ENCODE peak calls at places on chromosomes 13 and 19, in ten cellular contexts. I is progenitor cell of endocrine pancreas; E is ascending aorta; S is upper lobe of right lung; P is neural crest cell; F is CD8-positive, alpha-beta T cell; L is tibial artery; Z is left lung; M is lung; B is stomach. R is an unnamed sample.

GRCh38 chr13:27401210-27401609 is 23.2 kb upstream of the GTF3A start:
- DNase-seq in I (no peak), E (no peak), S (no peak), P (no peak), F (no peak), L (peak), Z (peak), M (no peak), B (no peak), R (no peak)

GRCh38 chr13:27425151-27425917 is 915 bp downstream of the GTF3A start:
- DNase-seq in I (no peak), E (no peak), S (no peak), P (no peak), F (no peak), L (no peak), Z (no peak), M (no peak), B (no peak), R (no peak)

GRCh38 chr19:45001087-45001739 is at the start of gene RELB:
- DNase-seq in I (peak), E (peak), S (peak), P (peak), F (peak), L (peak), Z (peak), M (peak), B (peak), R (peak)

GRCh38 chr13:33610471-33611015 is 207.4 kb upstream of the RFC3 start:
- DNase-seq in I (no peak), E (peak), S (no peak), P (peak), F (peak), L (peak), Z (no peak), M (no peak), B (no peak), R (no peak)

GRCh38 chr19:13208131-13208963 is 58.1 kb downstream of the IER2 start:
- DNase-seq in I (no peak), E (peak), S (peak), P (peak), F (peak), L (peak), Z (peak), M (peak), B (peak), R (no peak)

GRCh38 chr13:111584101-111584500 is 263.7 kb downstream of the TEX29 start:
- DNase-seq in I (no peak), E (no peak), S (no peak), P (no peak), F (no peak), L (no peak), Z (no peak), M (no peak), B (peak), R (no peak)

GRCh38 chr19:33293255-33294057 is 8.9 kb downstream of the CEBPA start:
- DNase-seq in I (no peak), E (no peak), S (peak), P (no peak), F (no peak), L (no peak), Z (no peak), M (no peak), B (no peak), R (no peak)

GRCh38 chr13:20024706-20025105 is 66.2 kb downstream of the ZMYM2 start:
- DNase-seq in I (no peak), E (no peak), S (no peak), P (no peak), F (no peak), L (no peak), Z (no peak), M (no peak), B (no peak), R (no peak)

GRCh38 chr13:70568571-70568970 is 460.3 kb upstream of the KLHL1 start:
- DNase-seq in I (no peak), E (no peak), S (no peak), P (peak), F (no peak), L (no peak), Z (no peak), M (no peak), B (no peak), R (no peak)

GRCh38 chr13:77565635-77566034 is 30.1 kb downstream of the SCEL start:
- DNase-seq in I (no peak), E (no peak), S (no peak), P (no peak), F (no peak), L (no peak), Z (no peak), M (no peak), B (no peak), R (no peak)

GRCh38 chr13:81539643-81540150 is 1198.8 kb upstream of the SPRY2 start:
- DNase-seq in I (no peak), E (no peak), S (no peak), P (no peak), F (no peak), L (no peak), Z (no peak), M (no peak), B (no peak), R (no peak)

GRCh38 chr13:43792456-43792855 is 5.7 kb upstream of the ENOX1 start:
- DNase-seq in I (no peak), E (no peak), S (no peak), P (no peak), F (no peak), L (no peak), Z (no peak), M (no peak), B (no peak), R (no peak)

GRCh38 chr13:51733656-51734334 is 70.2 kb downstream of the DHRS12 start:
- DNase-seq in I (no peak), E (no peak), S (no peak), P (no peak), F (no peak), L (no peak), Z (no peak), M (no peak), B (no peak), R (no peak)

GRCh38 chr13:76882431-76882830 is 3.8 kb downstream of the KCTD12 start:
- DNase-seq in I (no peak), E (no peak), S (no peak), P (no peak), F (no peak), L (no peak), Z (no peak), M (no peak), B (no peak), R (no peak)

GRCh38 chr13:46168341-46168740 is 13.6 kb downstream of the LCP1 start:
- DNase-seq in I (no peak), E (peak), S (peak), P (no peak), F (no peak), L (peak), Z (peak), M (no peak), B (no peak), R (no peak)

GRCh38 chr13:113211774-113212173 is 2.4 kb downstream of the CUL4A start:
- DNase-seq in I (no peak), E (peak), S (no peak), P (peak), F (no peak), L (no peak), Z (no peak), M (no peak), B (no peak), R (no peak)

DNA sequence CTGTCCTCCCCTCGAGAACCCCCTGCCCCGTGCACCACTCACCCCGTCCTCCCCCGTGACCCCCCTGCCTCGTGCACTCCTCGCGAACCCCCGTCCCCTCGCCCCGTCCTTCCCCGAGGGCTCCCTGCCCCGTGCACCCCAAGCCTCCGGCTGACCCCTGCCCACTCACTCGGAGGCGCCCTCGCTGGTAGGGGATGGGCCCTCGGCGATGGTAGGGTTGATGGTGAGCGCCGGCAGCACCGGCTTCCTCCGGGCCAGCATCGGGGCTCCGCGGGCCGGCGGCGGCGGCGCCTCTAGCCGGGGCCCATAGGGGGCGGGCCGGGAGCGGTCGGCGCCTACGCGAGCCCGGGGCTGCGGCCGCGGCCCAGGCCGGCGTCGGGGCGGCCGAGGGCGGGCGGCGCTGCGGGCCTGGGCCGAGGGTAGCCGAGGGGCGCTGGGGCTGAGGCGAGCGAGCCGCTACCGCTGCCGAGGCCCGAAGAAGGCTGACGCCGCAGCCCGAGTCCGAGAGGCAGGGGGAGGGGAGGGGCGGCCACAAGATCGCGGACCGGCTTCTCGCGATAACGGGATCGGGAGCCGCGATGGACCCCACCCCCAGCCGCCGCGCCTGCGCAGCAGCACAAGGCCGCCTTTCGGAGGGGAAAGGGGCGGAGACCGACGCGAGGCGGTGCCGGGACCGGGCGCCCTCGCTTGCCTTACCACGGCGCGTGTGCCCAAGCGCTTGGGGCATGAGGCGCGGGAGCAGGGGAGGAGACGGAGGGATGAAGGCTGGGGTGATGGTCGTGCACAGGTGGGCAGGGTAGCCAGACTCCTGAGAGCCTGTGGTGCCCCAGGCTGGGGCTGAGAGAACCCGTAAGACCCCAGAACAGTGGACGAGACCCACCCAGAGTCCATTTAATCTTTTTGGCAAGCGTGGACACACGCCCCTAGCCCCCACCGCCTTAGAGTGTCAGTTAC is at the start of gene MAP2K2:
- DNase-seq in I (peak), E (peak), S (peak), P (peak), F (peak), L (peak), Z (peak), M (peak), B (peak), R (peak)
- TF ChIP-seq CTCF in I (peak), E (no peak), S (no peak), P (peak), F (no peak), L (peak), Z (peak), M (no peak), B (peak), R (no peak)

DNA sequence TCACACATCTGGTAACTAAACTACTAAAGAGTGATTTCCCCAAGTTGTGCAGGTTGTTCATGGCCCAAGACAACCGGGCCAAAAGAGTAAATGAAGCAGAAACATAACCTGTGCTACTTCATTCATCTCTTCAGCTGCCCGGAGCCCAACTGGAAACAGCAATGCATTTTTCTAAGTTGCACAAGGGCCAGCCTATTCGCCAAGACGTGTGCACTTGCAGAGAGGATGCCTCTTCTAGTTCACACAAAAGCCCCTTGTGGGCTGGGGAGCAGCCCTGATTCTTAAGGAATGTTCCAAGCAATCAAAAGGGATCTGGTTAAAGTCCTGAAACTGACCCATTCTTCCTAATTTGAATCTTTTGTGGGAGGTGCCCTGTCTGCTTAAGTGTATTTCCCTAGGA is 275.8 kb downstream of the SHISA2 start:
- DNase-seq in I (no peak), E (no peak), S (no peak), P (peak), F (no peak), L (no peak), Z (no peak), M (no peak), B (no peak), R (no peak)
- TF ChIP-seq CTCF in I (no peak), E (no peak), S (no peak), P (no peak), F (no peak), L (no peak), Z (no peak), M (no peak), B (no peak), R (no peak)

GRCh38 chr19:40225440-40226305 is 816 bp downstream of the CCNP start:
- DNase-seq in I (no peak), E (no peak), S (no peak), P (no peak), F (no peak), L (no peak), Z (no peak), M (no peak), B (no peak), R (no peak)
- TF ChIP-seq CTCF in I (no peak), E (no peak), S (no peak), P (no peak), F (no peak), L (no peak), Z (no peak), M (no peak), B (no peak), R (no peak)

DNA sequence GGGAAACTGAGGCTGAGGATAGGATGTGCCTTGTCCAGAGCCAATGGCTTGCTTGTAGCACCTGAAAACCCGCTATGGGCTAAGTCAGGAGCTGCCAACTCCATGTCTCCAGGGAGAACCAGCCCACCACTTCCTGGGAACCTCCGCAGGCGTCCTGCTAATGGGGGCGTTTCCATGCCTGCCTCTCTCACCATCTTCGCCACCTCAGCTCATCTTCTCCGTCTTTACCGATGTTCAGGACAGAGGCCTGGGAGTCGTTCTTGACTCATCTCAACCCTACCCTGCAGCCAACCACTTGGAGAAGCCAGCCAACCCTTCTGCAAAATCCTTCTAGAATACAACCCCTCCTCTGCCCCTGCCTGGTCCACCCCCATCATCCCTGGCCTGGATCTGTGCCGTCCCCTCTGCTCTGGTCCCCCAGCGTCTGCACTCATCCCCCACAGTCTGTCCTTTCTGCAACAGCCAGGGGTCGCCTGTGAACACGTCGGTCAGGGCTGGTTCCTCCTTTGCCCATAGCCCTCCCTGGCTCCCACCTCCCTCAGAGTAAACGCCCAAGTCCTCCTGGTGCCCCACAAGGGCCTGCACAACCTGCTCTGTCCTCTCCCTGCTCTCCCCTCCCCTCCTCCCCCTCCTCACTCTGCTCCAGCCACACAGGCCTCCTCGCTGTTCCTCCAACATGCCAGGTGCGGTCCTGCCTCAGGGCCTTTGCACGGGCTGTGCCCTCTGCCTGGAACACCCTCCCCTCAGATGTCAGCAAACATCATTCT is 31.0 kb downstream of the PTPRS start:
- DNase-seq in I (no peak), E (no peak), S (no peak), P (no peak), F (no peak), L (no peak), Z (no peak), M (no peak), B (no peak), R (no peak)
- TF ChIP-seq CTCF in I (no peak), E (no peak), S (no peak), P (no peak), F (no peak), L (no peak), Z (no peak), M (no peak), B (no peak), R (no peak)

GRCh38 chr13:74838096-74838495 is 643.9 kb downstream of the TBC1D4 start:
- DNase-seq in I (no peak), E (no peak), S (no peak), P (no peak), F (no peak), L (no peak), Z (no peak), M (no peak), B (no peak), R (no peak)
- TF ChIP-seq CTCF in I (no peak), E (no peak), S (no peak), P (no peak), F (no peak), L (no peak), Z (no peak), M (no peak), B (no peak), R (no peak)

GRCh38 chr19:53424968-53425597 is 6.7 kb upstream of the ZNF761 start:
- DNase-seq in I (peak), E (peak), S (peak), P (peak), F (peak), L (peak), Z (peak), M (peak), B (peak), R (no peak)
- TF ChIP-seq CTCF in I (peak), E (peak), S (peak), P (peak), F (peak), L (peak), Z (peak), M (peak), B (peak), R (no peak)

DNA sequence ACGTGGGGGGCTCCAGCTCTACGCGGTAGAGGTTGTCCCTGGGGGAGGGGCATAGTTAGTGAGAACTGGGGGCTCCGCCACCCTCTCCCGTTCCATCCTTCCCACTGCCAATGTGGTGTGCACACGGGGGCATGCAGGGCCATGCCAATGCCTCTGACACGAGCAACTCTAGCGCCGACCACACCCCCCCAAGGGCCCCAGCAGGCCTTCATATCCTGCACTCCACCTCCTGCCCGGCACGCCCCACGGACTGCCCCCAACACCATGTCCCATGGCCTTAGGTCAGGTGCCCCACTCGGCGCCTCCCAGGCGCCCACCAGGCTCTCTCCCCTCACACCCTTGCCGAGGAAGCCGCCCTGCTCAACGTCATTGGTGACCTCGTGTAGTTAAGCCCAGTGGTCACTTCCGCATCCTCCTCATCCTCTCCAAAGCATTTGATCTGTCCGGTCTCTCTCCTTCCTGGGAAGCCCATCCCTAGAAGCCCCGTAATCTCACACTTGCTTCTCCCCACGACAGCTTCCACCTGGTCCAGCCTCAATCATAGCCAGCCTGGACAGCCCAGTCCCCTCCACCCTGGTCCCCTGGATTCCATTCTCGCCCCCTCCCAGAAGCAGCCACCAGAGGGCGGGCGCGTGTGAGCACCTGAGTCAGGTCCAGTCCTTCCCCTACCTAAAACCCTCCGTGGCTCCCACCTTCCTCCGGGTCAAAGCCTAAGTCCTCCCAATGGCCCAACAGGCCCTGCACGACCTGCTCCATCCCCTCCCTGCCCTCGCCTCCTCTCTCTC is 2.1 kb downstream of the SEMA6B start:
- DNase-seq in I (no peak), E (no peak), S (no peak), P (no peak), F (no peak), L (no peak), Z (no peak), M (no peak), B (no peak), R (peak)
- TF ChIP-seq CTCF in I (peak), E (no peak), S (no peak), P (peak), F (no peak), L (no peak), Z (no peak), M (no peak), B (no peak), R (no peak)

GRCh38 chr13:99087130-99087953 is 109.5 kb upstream of the DOCK9 start:
- DNase-seq in I (peak), E (peak), S (peak), P (peak), F (peak), L (peak), Z (peak), M (peak), B (peak), R (peak)
- TF ChIP-seq CTCF in I (peak), E (peak), S (peak), P (peak), F (peak), L (peak), Z (no peak), M (no peak), B (peak), R (no peak)

DNA sequence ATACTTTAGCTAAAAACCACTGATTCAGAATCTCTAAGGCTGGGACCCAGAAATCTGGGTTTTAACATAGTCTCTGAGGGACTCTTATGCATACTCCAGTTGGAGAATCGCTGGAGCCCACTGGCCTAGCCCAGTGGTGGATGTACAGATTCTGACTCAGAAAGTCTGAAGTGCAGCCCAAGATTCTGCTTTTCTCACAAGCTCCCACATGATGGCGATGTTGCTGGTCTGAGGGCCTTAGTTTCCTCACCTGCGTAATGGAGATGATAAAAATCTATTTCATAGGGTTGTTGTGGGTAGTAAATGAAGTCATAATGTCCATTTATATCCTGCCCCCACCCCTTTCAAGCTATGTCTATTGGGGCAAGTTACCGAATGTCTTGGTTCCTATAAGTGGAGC is 7.7 kb upstream of the CDADC1 start:
- DNase-seq in I (no peak), E (no peak), S (no peak), P (no peak), F (no peak), L (no peak), Z (no peak), M (no peak), B (no peak), R (peak)
- TF ChIP-seq CTCF in I (peak), E (peak), S (peak), P (peak), F (peak), L (peak), Z (no peak), M (peak), B (peak), R (peak)